ENCODE peak calls at places on chromosomes 1 and 21, in ten cellular contexts. Q is Calu3, B is epithelial cell of proximal tubule, T is AG09319, C is hepatocyte, S is pancreas, W is mammary epithelial cell, K is tibial artery, N is GM12865, V is colonic mucosa. M is an unnamed sample.

GRCh38 chr1:230744382-230744781 is 2.8 kb upstream of the CAPN9 start:
- DNase-seq in S (no peak), B (no peak), K (no peak), N (no peak), V (no peak), W (no peak), Q (no peak), C (no peak), T (no peak), M (no peak)

GRCh38 chr1:205496661-205497060 is 7.8 kb upstream of the CDK18 start:
- DNase-seq in C (no peak), S (no peak), N (no peak), T (no peak), Q (no peak), B (no peak), K (no peak), W (no peak), V (no peak), M (no peak)

GRCh38 chr1:10132316-10132715 is 78.1 kb upstream of the KIF1B start:
- DNase-seq in V (no peak), C (no peak), B (no peak), T (no peak), Q (no peak), S (no peak), K (no peak), W (no peak), N (no peak), M (no peak)

GRCh38 chr1:53154859-53155438 is 12.5 kb upstream of the SLC1A7 start:
- DNase-seq in W (no peak), T (no peak), C (no peak), B (no peak), K (no peak), V (no peak), N (no peak), S (no peak), Q (no peak), M (no peak)

GRCh38 chr1:89822109-89822962 is 1.5 kb downstream of the LRRC8D start:
- DNase-seq in T (no peak), K (no peak), S (no peak), Q (no peak), W (no peak), B (no peak), V (peak; percentile 28), N (peak; percentile 10), C (no peak), M (no peak)

GRCh38 chr1:214513394-214513793 is 38.0 kb downstream of the PTPN14 start:
- DNase-seq in K (no peak), S (no peak), Q (no peak), B (no peak), C (no peak), N (no peak), V (no peak), W (no peak), T (no peak), M (no peak)

GRCh38 chr21:40386301-40386911 is 460.6 kb downstream of the DSCAM start:
- DNase-seq in K (peak; percentile 31), T (no peak), B (no peak), C (peak; percentile 86), Q (no peak), V (peak; percentile 37), W (peak; percentile 41), S (peak; percentile 70), N (peak; percentile 5), M (no peak)

GRCh38 chr1:225897595-225898514 is 8.9 kb upstream of the LEFTY1 start:
- DNase-seq in K (no peak), S (no peak), W (no peak), T (no peak), Q (no peak), B (no peak), N (peak; percentile 28), V (peak; percentile 44), C (no peak), M (no peak)

GRCh38 chr1:63916485-63917360 is 142.9 kb downstream of the ROR1 start:
- DNase-seq in S (peak; percentile 46), N (no peak), W (no peak), B (no peak), T (no peak), Q (peak; percentile 54), V (no peak), C (no peak), K (no peak), M (no peak)

GRCh38 chr1:63920154-63921117 is 146.6 kb downstream of the ROR1 start:
- DNase-seq in K (no peak), V (no peak), Q (peak; percentile 63), B (no peak), T (peak; percentile 18), N (no peak), C (peak; percentile 53), W (peak; percentile 85), S (no peak), M (no peak)

GRCh38 chr1:63915121-63915520 is 141.3 kb downstream of the ROR1 start:
- DNase-seq in V (no peak), B (no peak), Q (no peak), N (peak; percentile 19), W (no peak), T (no peak), K (no peak), C (no peak), S (no peak), M (no peak)

GRCh38 chr1:63918395-63918945 is 144.7 kb downstream of the ROR1 start:
- DNase-seq in W (no peak), B (no peak), Q (no peak), N (no peak), V (no peak), T (no peak), K (no peak), C (no peak), S (no peak), M (no peak)

GRCh38 chr1:63917571-63918394 is 144.0 kb downstream of the ROR1 start:
- DNase-seq in N (peak; percentile 51), W (no peak), T (no peak), Q (peak; percentile 80), B (no peak), V (no peak), C (no peak), K (no peak), S (no peak), M (no peak)
- TF ChIP-seq CTCF in N (peak; percentile 53), W (peak; percentile 31), T (no peak), Q (peak; percentile 78), B (peak; percentile 41), V (no peak), C (peak; percentile 7), K (peak; percentile 28), S (no peak), M (no peak)

GRCh38 chr1:34743775-34744174 is 11.1 kb upstream of the GJB5 start:
- DNase-seq in T (no peak), V (no peak), C (no peak), K (no peak), Q (no peak), B (no peak), N (no peak), S (no peak), W (no peak), M (no peak)

GRCh38 chr1:34745666-34746065 is 9.2 kb upstream of the GJB5 start:
- DNase-seq in W (no peak), Q (no peak), V (no peak), B (no peak), N (no peak), S (no peak), K (no peak), T (no peak), C (no peak), M (no peak)

GRCh38 chr1:34744851-34745250 is 10.0 kb upstream of the GJB5 start:
- DNase-seq in C (no peak), S (no peak), W (no peak), Q (no peak), T (no peak), K (no peak), B (no peak), N (no peak), V (no peak), M (no peak)

GRCh38 chr1:34740161-34740875 is 14.5 kb upstream of the GJB5 start:
- DNase-seq in K (no peak), B (no peak), W (peak; percentile 13), V (no peak), C (peak; percentile 70), S (no peak), N (no peak), T (no peak), Q (no peak), M (no peak)

DNA sequence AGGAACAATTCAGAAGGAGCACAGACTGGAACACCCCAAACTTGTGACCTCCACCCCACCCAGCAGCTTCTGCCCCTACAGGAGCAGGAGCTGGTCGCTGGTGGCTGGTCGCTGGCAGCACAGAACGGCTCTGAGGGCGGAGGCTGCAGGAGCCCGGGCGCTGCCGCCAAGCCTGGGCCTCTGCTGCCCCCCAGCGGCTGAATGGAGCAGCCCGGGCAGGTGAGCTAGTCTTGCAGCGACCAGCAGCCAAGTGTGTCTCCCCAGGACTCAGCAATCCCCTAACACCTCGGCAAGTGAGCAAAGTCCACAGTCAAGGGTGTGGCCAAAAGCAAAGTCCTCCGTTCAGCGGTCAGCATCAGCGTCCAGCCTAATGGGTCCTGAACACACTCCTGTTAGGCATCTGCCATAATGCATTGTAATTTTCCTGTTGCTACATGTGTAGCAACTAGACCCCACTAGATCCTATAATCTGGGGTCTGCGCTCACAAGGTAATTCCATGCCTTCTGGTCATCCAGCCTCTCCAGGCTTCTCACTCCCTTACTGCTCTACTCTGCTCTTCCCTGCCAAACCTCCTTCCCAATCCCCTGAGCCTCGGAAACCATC is 12.1 kb upstream of the GJB5 start:
- DNase-seq in K (peak; percentile 61), T (peak; percentile 4), V (peak; percentile 84), C (peak; percentile 93), S (peak; percentile 86), N (peak; percentile 77), B (no peak), W (peak; percentile 63), Q (peak; percentile 95), M (peak; percentile 69)
- TF ChIP-seq CTCF in K (peak; percentile 78), T (peak; percentile 97), V (peak; percentile 95), C (peak; percentile 95), S (peak; percentile 97), N (peak; percentile 98), B (peak; percentile 84), W (peak; percentile 98), Q (peak; percentile 94), M (peak; percentile 88)

GRCh38 chr1:168369655-168370054 is 89.0 kb downstream of the TBX19 start:
- DNase-seq in Q (no peak), S (no peak), B (no peak), W (no peak), N (no peak), K (no peak), C (no peak), T (no peak), V (no peak), M (no peak)

GRCh38 chr1:168368131-168368530 is 87.5 kb downstream of the TBX19 start:
- DNase-seq in S (no peak), T (no peak), B (no peak), N (no peak), K (no peak), Q (no peak), C (no peak), W (peak; percentile 57), V (no peak), M (no peak)

GRCh38 chr1:168362991-168363390 is 82.3 kb downstream of the TBX19 start:
- DNase-seq in T (no peak), S (no peak), V (no peak), Q (no peak), B (no peak), W (no peak), K (no peak), C (no peak), N (peak; percentile 16), M (peak; percentile 34)

GRCh38 chr1:168361252-168361651 is 80.6 kb downstream of the TBX19 start:
- DNase-seq in W (no peak), Q (no peak), K (no peak), S (no peak), T (no peak), V (no peak), B (no peak), C (no peak), N (no peak), M (no peak)

GRCh38 chr1:168365719-168366474 is 85.2 kb downstream of the TBX19 start:
- DNase-seq in B (no peak), K (no peak), C (peak; percentile 42), T (no peak), N (peak; percentile 38), Q (no peak), V (no peak), S (no peak), W (no peak), M (no peak)
- TF ChIP-seq CTCF in B (peak; percentile 48), K (no peak), C (peak; percentile 24), T (no peak), N (peak; percentile 18), Q (no peak), V (no peak), S (no peak), W (peak; percentile 9), M (no peak)

GRCh38 chr1:21536223-21536622 is 27.0 kb downstream of the ALPL start:
- DNase-seq in C (no peak), B (no peak), V (no peak), Q (no peak), K (peak; percentile 42), N (no peak), S (no peak), W (no peak), T (no peak), M (no peak)

GRCh38 chr1:21532496-21532895 is 23.3 kb downstream of the ALPL start:
- DNase-seq in N (no peak), B (no peak), W (no peak), Q (no peak), K (no peak), C (no peak), T (no peak), V (peak; percentile 68), S (no peak), M (no peak)

GRCh38 chr1:21532992-21533534 is 23.8 kb downstream of the ALPL start:
- DNase-seq in C (no peak), W (no peak), N (no peak), K (no peak), T (no peak), B (no peak), Q (no peak), V (no peak), S (no peak), M (no peak)

GRCh38 chr1:21537511-21537931 is 28.3 kb downstream of the ALPL start:
- DNase-seq in W (no peak), T (no peak), S (peak; percentile 75), N (no peak), B (peak; percentile 45), V (no peak), K (no peak), C (no peak), Q (no peak), M (no peak)

DNA sequence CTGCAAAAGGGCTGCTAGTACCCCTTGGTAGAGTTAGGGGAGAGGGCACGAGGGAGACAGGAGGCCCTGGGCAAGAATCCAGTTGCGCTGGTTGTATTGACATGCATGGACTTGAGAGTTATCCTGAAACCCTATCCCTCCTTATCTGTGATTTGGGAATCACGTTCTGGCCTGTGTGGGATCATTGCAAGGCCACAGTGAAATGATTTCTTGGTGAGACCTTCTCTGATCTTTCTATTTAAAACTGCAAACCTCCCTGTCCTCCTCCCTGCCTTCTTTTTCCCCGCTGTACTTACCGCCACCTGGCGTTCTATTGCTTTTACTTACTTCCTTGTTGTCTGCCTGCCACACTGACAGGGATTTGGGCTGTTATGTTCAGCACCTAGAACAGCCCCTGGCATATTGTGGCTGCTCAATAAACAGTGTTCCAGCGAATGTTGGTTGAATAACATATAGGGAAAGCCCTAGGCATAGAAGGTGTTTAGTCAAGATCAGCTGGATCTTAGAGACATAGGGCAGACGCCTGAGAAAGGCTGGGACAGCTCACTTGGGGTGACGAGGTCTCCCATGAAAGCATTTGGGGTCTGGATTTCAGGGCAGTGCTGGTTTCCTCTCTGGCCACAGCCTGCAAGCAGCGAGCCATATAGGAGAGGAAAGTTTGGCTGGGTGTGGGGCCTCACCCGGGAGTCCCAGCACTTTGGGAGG is 25.6 kb downstream of the ALPL start:
- DNase-seq in S (no peak), W (peak; percentile 62), N (peak; percentile 53), B (no peak), V (peak; percentile 70), K (no peak), T (no peak), C (peak; percentile 75), Q (peak; percentile 51), M (no peak)
- TF ChIP-seq CTCF in S (peak; percentile 15), W (peak; percentile 31), N (peak; percentile 43), B (peak; percentile 76), V (peak; percentile 35), K (no peak), T (peak; percentile 30), C (peak; percentile 59), Q (no peak), M (no peak)